ENCODE peak calls at places on chromosomes 7 and 10, in seven cellular contexts. One of them, this sample, is unnamed.
A peak's percentile ranks its signal among the peaks of the same experiment; 100 is the strongest.

GRCh38 chr7:37054631-37055300 is 330.5 kb upstream of the AOAH start:
- DNase-seq in right lobe of liver: no peak
- DNase-seq in esophagus squamous epithelium: no peak
- DNase-seq in dorsolateral prefrontal cortex: no peak
- DNase-seq in CD8-positive, alpha-beta T cell: no peak
- DNase-seq in tibial nerve: no peak
- DNase-seq in neural progenitor cell: no peak
- DNase-seq in this sample: no peak

GRCh38 chr10:18097524-18097923 is 42.7 kb upstream of the CACNB2 start:
- DNase-seq in tibial nerve: no peak
- DNase-seq in neural progenitor cell: no peak
- DNase-seq in dorsolateral prefrontal cortex: no peak
- DNase-seq in CD8-positive, alpha-beta T cell: no peak
- DNase-seq in right lobe of liver: no peak
- DNase-seq in esophagus squamous epithelium: no peak
- DNase-seq in this sample: no peak

GRCh38 chr10:100978896-100979185 is 8.5 kb downstream of the MRPL43 start:
- DNase-seq in dorsolateral prefrontal cortex: peak; percentile 8
- DNase-seq in right lobe of liver: no peak
- DNase-seq in esophagus squamous epithelium: no peak
- DNase-seq in neural progenitor cell: no peak
- DNase-seq in CD8-positive, alpha-beta T cell: no peak
- DNase-seq in tibial nerve: no peak
- DNase-seq in this sample: no peak

GRCh38 chr7:27123021-27123476 is 7.5 kb downstream of the HOXA4 start:
- DNase-seq in right lobe of liver: no peak
- DNase-seq in esophagus squamous epithelium: no peak
- DNase-seq in tibial nerve: no peak
- DNase-seq in CD8-positive, alpha-beta T cell: no peak
- DNase-seq in neural progenitor cell: no peak
- DNase-seq in dorsolateral prefrontal cortex: no peak
- DNase-seq in this sample: peak; percentile 44

GRCh38 chr10:61350794-61351193 is 102.4 kb downstream of the TMEM26 start:
- DNase-seq in right lobe of liver: no peak
- DNase-seq in CD8-positive, alpha-beta T cell: no peak
- DNase-seq in neural progenitor cell: no peak
- DNase-seq in dorsolateral prefrontal cortex: no peak
- DNase-seq in esophagus squamous epithelium: no peak
- DNase-seq in tibial nerve: no peak
- DNase-seq in this sample: no peak

GRCh38 chr10:122126763-122127659 is 138.0 kb downstream of the TACC2 start:
- DNase-seq in dorsolateral prefrontal cortex: no peak
- DNase-seq in tibial nerve: no peak
- DNase-seq in esophagus squamous epithelium: no peak
- DNase-seq in right lobe of liver: no peak
- DNase-seq in neural progenitor cell: peak; percentile 65
- DNase-seq in CD8-positive, alpha-beta T cell: no peak
- DNase-seq in this sample: peak; percentile 30

GRCh38 chr10:114401195-114401741 is 3.0 kb downstream of the AFAP1L2 start:
- DNase-seq in tibial nerve: peak; percentile 75
- DNase-seq in neural progenitor cell: no peak
- DNase-seq in CD8-positive, alpha-beta T cell: no peak
- DNase-seq in right lobe of liver: no peak
- DNase-seq in esophagus squamous epithelium: no peak
- DNase-seq in dorsolateral prefrontal cortex: peak; percentile 47
- DNase-seq in this sample: no peak

GRCh38 chr7:29332027-29332806 is 137.6 kb downstream of the CHN2 start:
- DNase-seq in tibial nerve: no peak
- DNase-seq in neural progenitor cell: no peak
- DNase-seq in esophagus squamous epithelium: no peak
- DNase-seq in CD8-positive, alpha-beta T cell: no peak
- DNase-seq in right lobe of liver: no peak
- DNase-seq in dorsolateral prefrontal cortex: peak; percentile 56
- DNase-seq in this sample: no peak

GRCh38 chr7:109772161-109772560 is 1202.5 kb downstream of the DNAJB9 start:
- DNase-seq in dorsolateral prefrontal cortex: no peak
- DNase-seq in esophagus squamous epithelium: no peak
- DNase-seq in tibial nerve: no peak
- DNase-seq in neural progenitor cell: no peak
- DNase-seq in CD8-positive, alpha-beta T cell: no peak
- DNase-seq in right lobe of liver: no peak
- DNase-seq in this sample: no peak
- H3K27me3 ChIP-seq in dorsolateral prefrontal cortex: no peaks in the 10 kb centered on the region
- H3K27me3 ChIP-seq in esophagus squamous epithelium: no peaks in the 10 kb centered on the region
- H3K27me3 ChIP-seq in tibial nerve: no peaks in the 10 kb centered on the region
- H3K27me3 ChIP-seq in neural progenitor cell: no peaks in the 10 kb centered on the region
- H3K27me3 ChIP-seq in CD8-positive, alpha-beta T cell: no peaks in the 10 kb centered on the region
- H3K27me3 ChIP-seq in right lobe of liver: no peaks in the 10 kb centered on the region
- H3K27me3 ChIP-seq in this sample: no peaks in the 10 kb centered on the region

DNA sequence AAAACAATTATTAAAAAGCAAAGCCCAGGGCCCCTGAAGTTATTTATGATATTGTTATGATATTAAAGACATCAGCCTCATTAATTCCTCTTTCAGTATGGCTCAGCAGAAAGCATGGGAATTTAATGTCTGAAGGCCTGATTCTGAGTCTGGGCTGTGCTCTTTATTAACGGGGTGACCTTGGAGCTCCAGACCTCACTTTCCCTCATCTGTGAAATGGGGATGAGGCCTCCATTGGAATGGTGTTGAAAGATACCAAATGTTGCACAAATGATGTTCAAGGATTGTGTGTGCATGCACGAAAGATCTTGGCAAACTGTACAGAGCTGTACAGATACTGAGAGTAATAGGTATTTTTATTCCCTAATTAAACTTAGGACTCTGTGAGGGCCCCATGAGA is 92.3 kb upstream of the PCBD1 start:
- DNase-seq in tibial nerve: no peak
- DNase-seq in CD8-positive, alpha-beta T cell: no peak
- DNase-seq in right lobe of liver: no peak
- DNase-seq in neural progenitor cell: no peak
- DNase-seq in esophagus squamous epithelium: no peak
- DNase-seq in dorsolateral prefrontal cortex: no peak
- DNase-seq in this sample: no peak
- H3K27me3 ChIP-seq in tibial nerve: no peaks in the 10 kb centered on the region
- H3K27me3 ChIP-seq in CD8-positive, alpha-beta T cell: no peaks in the 10 kb centered on the region
- H3K27me3 ChIP-seq in right lobe of liver: no peaks in the 10 kb centered on the region
- H3K27me3 ChIP-seq in neural progenitor cell: no peaks in the 10 kb centered on the region
- H3K27me3 ChIP-seq in esophagus squamous epithelium: no peaks in the 10 kb centered on the region
- H3K27me3 ChIP-seq in dorsolateral prefrontal cortex: no peaks in the 10 kb centered on the region
- H3K27me3 ChIP-seq in this sample: peaks cover 16% of the 10 kb centered on the region

GRCh38 chr7:151815419-151815818 is 61.5 kb downstream of the PRKAG2 start:
- DNase-seq in tibial nerve: no peak
- DNase-seq in esophagus squamous epithelium: no peak
- DNase-seq in neural progenitor cell: no peak
- DNase-seq in dorsolateral prefrontal cortex: no peak
- DNase-seq in CD8-positive, alpha-beta T cell: no peak
- DNase-seq in right lobe of liver: peak; percentile 22
- DNase-seq in this sample: no peak
- H3K27me3 ChIP-seq in tibial nerve: no peaks in the 10 kb centered on the region
- H3K27me3 ChIP-seq in esophagus squamous epithelium: no peaks in the 10 kb centered on the region
- H3K27me3 ChIP-seq in neural progenitor cell: peaks cover 33% of the 10 kb centered on the region
- H3K27me3 ChIP-seq in dorsolateral prefrontal cortex: no peaks in the 10 kb centered on the region
- H3K27me3 ChIP-seq in CD8-positive, alpha-beta T cell: no peaks in the 10 kb centered on the region
- H3K27me3 ChIP-seq in right lobe of liver: no peaks in the 10 kb centered on the region
- H3K27me3 ChIP-seq in this sample: peaks cover 5% of the 10 kb centered on the region

GRCh38 chr10:98367626-98368451 is 47.1 kb downstream of the PYROXD2 start:
- DNase-seq in tibial nerve: no peak
- DNase-seq in dorsolateral prefrontal cortex: peak; percentile 53
- DNase-seq in CD8-positive, alpha-beta T cell: no peak
- DNase-seq in neural progenitor cell: no peak
- DNase-seq in right lobe of liver: no peak
- DNase-seq in esophagus squamous epithelium: no peak
- DNase-seq in this sample: no peak
- H3K27me3 ChIP-seq in tibial nerve: no peaks in the 10 kb centered on the region
- H3K27me3 ChIP-seq in dorsolateral prefrontal cortex: no peaks in the 10 kb centered on the region
- H3K27me3 ChIP-seq in CD8-positive, alpha-beta T cell: no peaks in the 10 kb centered on the region
- H3K27me3 ChIP-seq in neural progenitor cell: no peaks in the 10 kb centered on the region
- H3K27me3 ChIP-seq in right lobe of liver: no peaks in the 10 kb centered on the region
- H3K27me3 ChIP-seq in esophagus squamous epithelium: no peaks in the 10 kb centered on the region
- H3K27me3 ChIP-seq in this sample: peaks cover 6% of the 10 kb centered on the region

GRCh38 chr10:91111060-91111459 is 109.4 kb upstream of the PCGF5 start:
- DNase-seq in CD8-positive, alpha-beta T cell: no peak
- DNase-seq in neural progenitor cell: no peak
- DNase-seq in dorsolateral prefrontal cortex: no peak
- DNase-seq in esophagus squamous epithelium: no peak
- DNase-seq in tibial nerve: no peak
- DNase-seq in right lobe of liver: no peak
- DNase-seq in this sample: no peak
- H3K27me3 ChIP-seq in CD8-positive, alpha-beta T cell: no peaks in the 10 kb centered on the region
- H3K27me3 ChIP-seq in neural progenitor cell: no peaks in the 10 kb centered on the region
- H3K27me3 ChIP-seq in dorsolateral prefrontal cortex: no peaks in the 10 kb centered on the region
- H3K27me3 ChIP-seq in esophagus squamous epithelium: no peaks in the 10 kb centered on the region
- H3K27me3 ChIP-seq in tibial nerve: no peaks in the 10 kb centered on the region
- H3K27me3 ChIP-seq in right lobe of liver: no peaks in the 10 kb centered on the region
- H3K27me3 ChIP-seq in this sample: peaks cover 4% of the 10 kb centered on the region

DNA sequence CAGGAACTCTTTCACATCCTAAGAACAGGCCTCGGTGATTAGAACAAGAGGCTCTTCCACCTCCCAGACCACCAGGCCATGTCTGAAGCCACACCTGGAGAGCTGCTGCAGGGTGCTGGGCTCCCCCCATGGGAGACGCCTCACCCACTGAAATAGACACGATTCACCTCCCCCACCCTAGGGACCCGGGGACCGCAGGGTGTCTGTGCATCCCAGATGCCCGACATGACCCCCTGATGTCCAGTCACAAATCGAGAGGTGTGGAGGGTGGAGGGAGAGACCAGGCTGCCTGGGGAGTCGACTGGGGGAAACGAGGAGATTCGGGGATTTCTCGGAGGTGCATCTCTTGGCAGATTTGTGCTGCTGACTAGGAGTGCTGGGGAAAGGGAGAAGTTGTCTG is 31.0 kb downstream of the CNPY1 start:
- DNase-seq in esophagus squamous epithelium: no peak
- DNase-seq in CD8-positive, alpha-beta T cell: no peak
- DNase-seq in right lobe of liver: no peak
- DNase-seq in dorsolateral prefrontal cortex: no peak
- DNase-seq in neural progenitor cell: no peak
- DNase-seq in tibial nerve: no peak
- DNase-seq in this sample: no peak
- H3K27me3 ChIP-seq in esophagus squamous epithelium: peaks cover 6% of the 10 kb centered on the region
- H3K27me3 ChIP-seq in CD8-positive, alpha-beta T cell: peaks cover 8% of the 10 kb centered on the region
- H3K27me3 ChIP-seq in right lobe of liver: peaks cover 30% of the 10 kb centered on the region
- H3K27me3 ChIP-seq in dorsolateral prefrontal cortex: peaks cover 25% of the 10 kb centered on the region
- H3K27me3 ChIP-seq in neural progenitor cell: peaks cover 100% of the 10 kb centered on the region
- H3K27me3 ChIP-seq in tibial nerve: peaks cover 51% of the 10 kb centered on the region
- H3K27me3 ChIP-seq in this sample: peaks cover 88% of the 10 kb centered on the region

DNA sequence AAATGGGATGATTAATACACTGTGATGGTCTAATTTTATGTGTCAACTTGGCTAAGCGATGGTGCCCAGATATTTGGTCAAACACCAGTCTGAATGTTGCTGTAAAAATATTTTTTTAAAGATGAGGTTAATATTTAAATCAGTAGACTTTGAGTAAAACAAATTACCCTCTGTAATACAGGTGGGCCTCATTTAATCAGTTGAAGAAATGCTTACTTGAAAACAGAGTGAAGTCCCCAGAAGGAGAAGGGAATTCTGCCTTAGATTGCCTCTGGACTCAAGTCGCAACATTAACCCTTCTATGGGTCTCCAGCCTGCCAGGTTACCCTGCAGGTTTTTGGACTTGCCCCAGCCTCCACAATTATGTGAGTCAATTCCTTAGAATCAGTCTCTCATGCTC is 49.8 kb upstream of the AGK start:
- DNase-seq in neural progenitor cell: no peak
- DNase-seq in CD8-positive, alpha-beta T cell: no peak
- DNase-seq in esophagus squamous epithelium: no peak
- DNase-seq in dorsolateral prefrontal cortex: no peak
- DNase-seq in tibial nerve: no peak
- DNase-seq in right lobe of liver: no peak
- DNase-seq in this sample: no peak
- H3K27me3 ChIP-seq in neural progenitor cell: no peaks in the 10 kb centered on the region
- H3K27me3 ChIP-seq in CD8-positive, alpha-beta T cell: no peaks in the 10 kb centered on the region
- H3K27me3 ChIP-seq in esophagus squamous epithelium: no peaks in the 10 kb centered on the region
- H3K27me3 ChIP-seq in dorsolateral prefrontal cortex: no peaks in the 10 kb centered on the region
- H3K27me3 ChIP-seq in tibial nerve: no peaks in the 10 kb centered on the region
- H3K27me3 ChIP-seq in right lobe of liver: no peaks in the 10 kb centered on the region
- H3K27me3 ChIP-seq in this sample: no peaks in the 10 kb centered on the region

GRCh38 chr7:101108961-101109360 is 17.9 kb upstream of the SERPINE1 start:
- DNase-seq in neural progenitor cell: no peak
- DNase-seq in dorsolateral prefrontal cortex: no peak
- DNase-seq in esophagus squamous epithelium: no peak
- DNase-seq in CD8-positive, alpha-beta T cell: no peak
- DNase-seq in right lobe of liver: no peak
- DNase-seq in tibial nerve: no peak
- DNase-seq in this sample: no peak

GRCh38 chr7:101109368-101109767 is 17.5 kb upstream of the SERPINE1 start:
- DNase-seq in right lobe of liver: no peak
- DNase-seq in dorsolateral prefrontal cortex: no peak
- DNase-seq in tibial nerve: no peak
- DNase-seq in neural progenitor cell: no peak
- DNase-seq in CD8-positive, alpha-beta T cell: no peak
- DNase-seq in esophagus squamous epithelium: no peak
- DNase-seq in this sample: no peak

GRCh38 chr7:101113860-101114259 is 13.0 kb upstream of the SERPINE1 start:
- DNase-seq in tibial nerve: no peak
- DNase-seq in right lobe of liver: no peak
- DNase-seq in neural progenitor cell: no peak
- DNase-seq in dorsolateral prefrontal cortex: no peak
- DNase-seq in CD8-positive, alpha-beta T cell: no peak
- DNase-seq in esophagus squamous epithelium: no peak
- DNase-seq in this sample: no peak

GRCh38 chr7:101112233-101112632 is 14.7 kb upstream of the SERPINE1 start:
- DNase-seq in tibial nerve: no peak
- DNase-seq in esophagus squamous epithelium: no peak
- DNase-seq in CD8-positive, alpha-beta T cell: no peak
- DNase-seq in dorsolateral prefrontal cortex: peak; percentile 34
- DNase-seq in right lobe of liver: no peak
- DNase-seq in neural progenitor cell: no peak
- DNase-seq in this sample: no peak

GRCh38 chr7:101111261-101111660 is 15.6 kb upstream of the SERPINE1 start:
- DNase-seq in neural progenitor cell: no peak
- DNase-seq in esophagus squamous epithelium: no peak
- DNase-seq in right lobe of liver: no peak
- DNase-seq in tibial nerve: no peak
- DNase-seq in CD8-positive, alpha-beta T cell: no peak
- DNase-seq in dorsolateral prefrontal cortex: no peak
- DNase-seq in this sample: no peak
- H3K27me3 ChIP-seq in neural progenitor cell: no peaks in the 10 kb centered on the region
- H3K27me3 ChIP-seq in esophagus squamous epithelium: no peaks in the 10 kb centered on the region
- H3K27me3 ChIP-seq in right lobe of liver: no peaks in the 10 kb centered on the region
- H3K27me3 ChIP-seq in tibial nerve: no peaks in the 10 kb centered on the region
- H3K27me3 ChIP-seq in CD8-positive, alpha-beta T cell: no peaks in the 10 kb centered on the region
- H3K27me3 ChIP-seq in dorsolateral prefrontal cortex: no peaks in the 10 kb centered on the region
- H3K27me3 ChIP-seq in this sample: no peaks in the 10 kb centered on the region

This sample was measured in HepG2.